ENCODE peak calls at places on chromosomes 2 and 18, in six cellular contexts. D is AG10803; L is CD8-positive, alpha-beta T cell; R is neural crest cell; K is psoas muscle; W is mucosa of descending colon. F is an unnamed sample.

GRCh38 chr18:50880108-50880465 is 1.2 kb downstream of the ME2 start:
- DNase-seq in D (no peak), L (no peak), R (no peak), K (no peak), W (no peak), F (peak)

GRCh38 chr2:27737676-27738348 is 33.7 kb upstream of the MRPL33 start:
- DNase-seq in D (peak), L (no peak), R (no peak), K (no peak), W (no peak), F (no peak)

GRCh38 chr18:41737218-41737617 is 217.8 kb upstream of the PIK3C3 start:
- DNase-seq in D (no peak), L (no peak), R (no peak), K (no peak), W (no peak), F (no peak)

GRCh38 chr2:222919841-222920609 is 59.2 kb downstream of the ACSL3 start:
- DNase-seq in D (peak), L (no peak), R (no peak), K (no peak), W (no peak), F (no peak)

GRCh38 chr2:19611491-19612332 is 253.3 kb upstream of the OSR1 start:
- DNase-seq in D (peak), L (no peak), R (no peak), K (no peak), W (peak), F (no peak)

GRCh38 chr2:8630676-8631464 is 51.0 kb upstream of the ID2 start:
- DNase-seq in D (no peak), L (no peak), R (no peak), K (no peak), W (no peak), F (no peak)

GRCh38 chr2:8132371-8132831 is 549.5 kb upstream of the ID2 start:
- DNase-seq in D (peak), L (no peak), R (no peak), K (peak), W (no peak), F (no peak)

GRCh38 chr18:79506191-79507075 is 110.7 kb downstream of the NFATC1 start:
- DNase-seq in D (peak), L (no peak), R (no peak), K (peak), W (no peak), F (no peak)

GRCh38 chr2:96702098-96702785 is 37.6 kb downstream of the LMAN2L start:
- DNase-seq in D (no peak), L (no peak), R (no peak), K (no peak), W (no peak), F (no peak)

GRCh38 chr18:79503891-79504475 is 108.3 kb downstream of the NFATC1 start:
- DNase-seq in D (no peak), L (no peak), R (no peak), K (no peak), W (no peak), F (no peak)

GRCh38 chr2:18345848-18346247 is 214.6 kb downstream of the RDH14 start:
- DNase-seq in D (peak), L (no peak), R (no peak), K (no peak), W (peak), F (no peak)

GRCh38 chr2:3743951-3744555 is 40.7 kb downstream of the DCDC2C start:
- DNase-seq in D (no peak), L (no peak), R (no peak), K (no peak), W (no peak), F (no peak)

GRCh38 chr2:175167076-175167791 is 769 bp downstream of the ATF2 start:
- DNase-seq in D (peak), L (peak), R (peak), K (peak), W (peak), F (peak)

GRCh38 chr2:105787376-105788318 is 42.9 kb downstream of the NCK2 start:
- DNase-seq in D (no peak), L (no peak), R (no peak), K (no peak), W (no peak), F (no peak)

GRCh38 chr2:105790467-105791118 is 45.9 kb downstream of the NCK2 start:
- DNase-seq in D (no peak), L (no peak), R (no peak), K (peak), W (peak), F (no peak)

GRCh38 chr2:105791229-105791628 is 46.5 kb downstream of the NCK2 start:
- DNase-seq in D (no peak), L (no peak), R (no peak), K (no peak), W (no peak), F (no peak)

GRCh38 chr2:105788670-105789290 is 44.1 kb downstream of the NCK2 start:
- DNase-seq in D (no peak), L (no peak), R (no peak), K (no peak), W (no peak), F (no peak)

DNA sequence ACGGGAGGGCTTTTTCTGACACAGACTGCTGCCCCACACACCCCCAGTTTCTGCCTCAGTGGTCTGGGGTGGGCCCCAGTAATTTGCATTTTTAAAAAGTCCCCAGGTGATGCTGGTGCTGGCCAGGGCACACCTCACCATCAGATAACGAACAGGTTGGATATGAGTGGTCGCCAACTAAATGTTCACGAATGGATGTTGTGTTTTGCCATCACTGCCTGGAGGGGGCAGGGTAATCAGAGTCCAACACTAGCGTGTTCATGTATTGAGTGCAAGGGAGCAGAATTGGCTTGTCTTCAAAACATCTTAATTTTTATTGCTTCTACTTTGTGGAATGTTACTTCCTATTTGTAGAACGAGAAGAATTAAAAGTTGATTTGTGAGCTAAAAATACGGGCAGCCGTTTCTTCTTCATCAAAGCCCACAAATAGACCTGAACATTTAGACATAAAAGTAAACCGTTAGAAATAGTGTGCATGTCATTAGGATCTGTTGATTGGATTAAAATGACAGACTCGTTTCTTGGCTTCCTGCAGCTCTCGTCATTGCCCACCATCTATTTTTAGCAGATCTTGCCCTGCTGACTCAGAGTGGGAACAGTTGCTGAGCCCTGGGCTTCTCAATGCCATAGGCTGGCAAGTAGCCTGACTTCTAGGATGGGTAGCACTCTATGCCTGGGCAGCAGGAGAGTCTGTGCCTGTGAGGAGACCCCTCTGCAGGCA is 45.2 kb downstream of the NCK2 start:
- DNase-seq in D (peak), L (no peak), R (no peak), K (peak), W (no peak), F (peak)
- TF ChIP-seq CTCF in D (peak), L (peak), R (peak), K (no peak), W (no peak), F (peak)

GRCh38 chr2:43163365-43163715 is 63.1 kb downstream of the ZFP36L2 start:
- DNase-seq in D (no peak), L (no peak), R (no peak), K (no peak), W (no peak), F (no peak)

GRCh38 chr2:43161650-43162542 is 64.5 kb downstream of the ZFP36L2 start:
- DNase-seq in D (no peak), L (no peak), R (no peak), K (no peak), W (peak), F (no peak)

GRCh38 chr2:43168016-43168369 is 58.4 kb downstream of the ZFP36L2 start:
- DNase-seq in D (no peak), L (no peak), R (no peak), K (no peak), W (no peak), F (no peak)

GRCh38 chr2:43164686-43165085 is 61.7 kb downstream of the ZFP36L2 start:
- DNase-seq in D (no peak), L (no peak), R (no peak), K (no peak), W (no peak), F (no peak)

DNA sequence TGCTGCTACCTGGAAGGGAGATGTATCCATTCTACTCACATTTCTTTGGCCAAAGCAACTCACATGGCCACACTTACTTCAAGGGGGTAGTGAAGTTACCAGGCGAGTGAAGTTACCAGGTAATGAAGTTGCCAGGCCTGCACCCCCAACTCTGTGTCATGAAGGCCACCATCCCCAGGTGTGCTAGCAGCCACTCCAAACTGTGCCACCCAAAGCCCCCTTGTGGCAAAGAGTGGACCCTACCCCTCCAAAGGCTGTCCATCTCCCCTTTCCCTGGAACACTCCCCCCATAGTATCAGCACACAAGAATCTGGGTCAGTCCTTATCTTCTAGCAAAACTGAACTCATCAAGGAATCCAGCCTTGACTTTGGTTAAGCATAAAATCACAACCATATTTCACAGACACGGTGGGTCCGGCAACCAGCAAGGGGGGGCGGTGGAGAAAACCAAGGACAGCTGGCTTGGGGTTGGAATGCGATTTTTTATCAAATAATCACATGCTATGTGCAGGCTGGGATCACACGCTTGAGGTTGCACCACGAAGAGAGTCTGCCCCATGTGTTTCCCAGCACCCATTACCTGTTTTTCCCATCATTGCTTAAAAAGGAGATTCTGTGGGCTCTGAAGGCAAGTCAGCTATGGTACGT is 60.9 kb downstream of the ZFP36L2 start:
- DNase-seq in D (no peak), L (no peak), R (no peak), K (no peak), W (peak), F (no peak)
- TF ChIP-seq CTCF in D (no peak), L (no peak), R (peak), K (no peak), W (no peak), F (no peak)

GRCh38 chr2:31080361-31080760 is 57.9 kb downstream of the GALNT14 start:
- DNase-seq in D (no peak), L (no peak), R (no peak), K (no peak), W (no peak), F (no peak)

GRCh38 chr2:31082002-31082401 is 56.2 kb downstream of the GALNT14 start:
- DNase-seq in D (no peak), L (no peak), R (no peak), K (no peak), W (no peak), F (no peak)

GRCh38 chr2:31081497-31081896 is 56.7 kb downstream of the GALNT14 start:
- DNase-seq in D (no peak), L (no peak), R (no peak), K (no peak), W (no peak), F (no peak)

GRCh38 chr2:31078579-31079105 is 59.6 kb downstream of the GALNT14 start:
- DNase-seq in D (no peak), L (no peak), R (no peak), K (no peak), W (no peak), F (no peak)

GRCh38 chr2:31079665-31080064 is 58.6 kb downstream of the GALNT14 start:
- DNase-seq in D (no peak), L (no peak), R (peak), K (no peak), W (no peak), F (no peak)
- TF ChIP-seq CTCF in D (no peak), L (no peak), R (peak), K (no peak), W (no peak), F (no peak)

GRCh38 chr2:115610888-115611287 is 1168.4 kb downstream of the DPP10 start:
- DNase-seq in D (no peak), L (no peak), R (no peak), K (no peak), W (no peak), F (no peak)
- TF ChIP-seq CTCF in D (no peak), L (no peak), R (no peak), K (no peak), W (no peak), F (no peak)

F was measured in GM20000.